ENCODE peak calls at places on chromosomes 5 and 9, in six cellular contexts. One of them, this sample, is unnamed.

GRCh38 chr9:136138566-136138965 is 19.9 kb upstream of the TMEM250 start:
- DNase-seq in SW480: peak
- DNase-seq in AG20443: no peak
- DNase-seq in amygdala: no peak
- DNase-seq in ACHN: peak
- DNase-seq in GOT3: no peak
- DNase-seq in this sample: no peak

GRCh38 chr9:110536802-110537201 is 42.7 kb downstream of the SVEP1 start:
- DNase-seq in AG20443: peak
- DNase-seq in SW480: no peak
- DNase-seq in GOT3: no peak
- DNase-seq in amygdala: no peak
- DNase-seq in ACHN: no peak
- DNase-seq in this sample: no peak

GRCh38 chr5:67246108-67246507 is 49.5 kb upstream of the CD180 start:
- DNase-seq in ACHN: peak
- DNase-seq in SW480: peak
- DNase-seq in AG20443: peak
- DNase-seq in GOT3: no peak
- DNase-seq in amygdala: no peak
- DNase-seq in this sample: no peak

GRCh38 chr9:4979224-4979623 is 5.8 kb upstream of the JAK2 start:
- DNase-seq in AG20443: no peak
- DNase-seq in ACHN: no peak
- DNase-seq in GOT3: no peak
- DNase-seq in amygdala: no peak
- DNase-seq in SW480: no peak
- DNase-seq in this sample: no peak

GRCh38 chr5:118611332-118611945 is 376.9 kb downstream of the DTWD2 start:
- DNase-seq in SW480: peak
- DNase-seq in ACHN: peak
- DNase-seq in AG20443: peak
- DNase-seq in amygdala: no peak
- DNase-seq in GOT3: no peak
- DNase-seq in this sample: no peak

GRCh38 chr5:20654033-20654432 is 666.0 kb upstream of the CDH18 start:
- DNase-seq in SW480: no peak
- DNase-seq in GOT3: no peak
- DNase-seq in ACHN: no peak
- DNase-seq in AG20443: no peak
- DNase-seq in amygdala: no peak
- DNase-seq in this sample: no peak

GRCh38 chr5:43874772-43875171 is 271.8 kb downstream of the NNT start:
- DNase-seq in amygdala: no peak
- DNase-seq in ACHN: no peak
- DNase-seq in AG20443: peak
- DNase-seq in SW480: no peak
- DNase-seq in GOT3: no peak
- DNase-seq in this sample: no peak

GRCh38 chr5:170368593-170368992 is 20.6 kb downstream of the KCNMB1 start:
- DNase-seq in AG20443: no peak
- DNase-seq in GOT3: no peak
- DNase-seq in SW480: no peak
- DNase-seq in ACHN: no peak
- DNase-seq in amygdala: no peak
- DNase-seq in this sample: no peak

GRCh38 chr9:27033815-27034403 is 28.4 kb upstream of the LRRC19 start:
- DNase-seq in amygdala: no peak
- DNase-seq in SW480: peak
- DNase-seq in ACHN: peak
- DNase-seq in GOT3: no peak
- DNase-seq in AG20443: peak
- DNase-seq in this sample: peak

GRCh38 chr9:19074836-19075235 is 25.6 kb downstream of the RRAGA start:
- DNase-seq in ACHN: no peak
- DNase-seq in AG20443: no peak
- DNase-seq in SW480: peak
- DNase-seq in GOT3: no peak
- DNase-seq in amygdala: no peak
- DNase-seq in this sample: no peak

GRCh38 chr9:5178126-5178805 is 7.2 kb downstream of the INSL6 start:
- DNase-seq in GOT3: no peak
- DNase-seq in ACHN: no peak
- DNase-seq in AG20443: no peak
- DNase-seq in amygdala: no peak
- DNase-seq in SW480: no peak
- DNase-seq in this sample: no peak

GRCh38 chr5:77356740-77357139 is 135.4 kb downstream of the WDR41 start:
- DNase-seq in GOT3: no peak
- DNase-seq in amygdala: no peak
- DNase-seq in ACHN: no peak
- DNase-seq in SW480: peak
- DNase-seq in AG20443: peak
- DNase-seq in this sample: no peak

GRCh38 chr9:89463986-89464901 is 33.7 kb downstream of the SEMA4D start:
- DNase-seq in ACHN: peak
- DNase-seq in GOT3: no peak
- DNase-seq in SW480: no peak
- DNase-seq in amygdala: no peak
- DNase-seq in AG20443: no peak
- DNase-seq in this sample: no peak